ENCODE peak calls at places on chromosomes 6 and 20, in seven cellular contexts. One of them, this sample, is unnamed.

GRCh38 chr6:122050226-122050755 is 349.2 kb upstream of the HSF2 start:
- DNase-seq in heart left ventricle: no peak
- DNase-seq in SK-N-SH: no peak
- DNase-seq in pancreas: no peak
- DNase-seq in K562: no peak
- DNase-seq in CD8-positive, alpha-beta memory T cell: no peak
- DNase-seq in stomach: no peak
- DNase-seq in this sample: no peak

GRCh38 chr6:129936329-129937165 is 75.4 kb upstream of the TMEM244 start:
- DNase-seq in heart left ventricle: peak; percentile 47
- DNase-seq in SK-N-SH: no peak
- DNase-seq in pancreas: no peak
- DNase-seq in K562: peak; percentile 21
- DNase-seq in CD8-positive, alpha-beta memory T cell: peak; percentile 14
- DNase-seq in stomach: peak; percentile 45
- DNase-seq in this sample: peak; percentile 65

GRCh38 chr6:108142240-108142639 is 23.6 kb upstream of the NR2E1 start:
- DNase-seq in heart left ventricle: no peak
- DNase-seq in SK-N-SH: no peak
- DNase-seq in pancreas: no peak
- DNase-seq in K562: no peak
- DNase-seq in CD8-positive, alpha-beta memory T cell: no peak
- DNase-seq in stomach: no peak
- DNase-seq in this sample: no peak

GRCh38 chr20:62782149-62782892 is 14.0 kb upstream of the MRGBP start:
- DNase-seq in heart left ventricle: no peak
- DNase-seq in SK-N-SH: no peak
- DNase-seq in pancreas: no peak
- DNase-seq in K562: no peak
- DNase-seq in CD8-positive, alpha-beta memory T cell: no peak
- DNase-seq in stomach: no peak
- DNase-seq in this sample: no peak

GRCh38 chr6:163501440-163501839 is 86.9 kb downstream of the QKI start:
- DNase-seq in heart left ventricle: no peak
- DNase-seq in SK-N-SH: no peak
- DNase-seq in pancreas: no peak
- DNase-seq in K562: no peak
- DNase-seq in CD8-positive, alpha-beta memory T cell: no peak
- DNase-seq in stomach: no peak
- DNase-seq in this sample: no peak

GRCh38 chr20:5400164-5400762 is 83.5 kb upstream of the PROKR2 start:
- DNase-seq in heart left ventricle: no peak
- DNase-seq in SK-N-SH: no peak
- DNase-seq in pancreas: no peak
- DNase-seq in K562: peak; percentile 10
- DNase-seq in CD8-positive, alpha-beta memory T cell: no peak
- DNase-seq in stomach: no peak
- DNase-seq in this sample: no peak

GRCh38 chr6:160337301-160337700 is 10.9 kb upstream of the SLC22A3 start:
- DNase-seq in heart left ventricle: no peak
- DNase-seq in SK-N-SH: no peak
- DNase-seq in pancreas: no peak
- DNase-seq in K562: no peak
- DNase-seq in CD8-positive, alpha-beta memory T cell: no peak
- DNase-seq in stomach: no peak
- DNase-seq in this sample: no peak

GRCh38 chr6:150236544-150236943 is 93.7 kb downstream of the PPP1R14C start:
- DNase-seq in heart left ventricle: no peak
- DNase-seq in SK-N-SH: no peak
- DNase-seq in pancreas: no peak
- DNase-seq in K562: no peak
- DNase-seq in CD8-positive, alpha-beta memory T cell: no peak
- DNase-seq in stomach: no peak
- DNase-seq in this sample: peak; percentile 15

GRCh38 chr20:62293111-62293784 is 9.5 kb upstream of the ADRM1 start:
- DNase-seq in heart left ventricle: no peak
- DNase-seq in SK-N-SH: no peak
- DNase-seq in pancreas: no peak
- DNase-seq in K562: no peak
- DNase-seq in CD8-positive, alpha-beta memory T cell: no peak
- DNase-seq in stomach: no peak
- DNase-seq in this sample: no peak

GRCh38 chr20:8757146-8757545 is 311.7 kb upstream of the PLCB4 start:
- DNase-seq in heart left ventricle: no peak
- DNase-seq in SK-N-SH: no peak
- DNase-seq in pancreas: no peak
- DNase-seq in K562: no peak
- DNase-seq in CD8-positive, alpha-beta memory T cell: no peak
- DNase-seq in stomach: no peak
- DNase-seq in this sample: no peak

GRCh38 chr20:46215913-46216707 is 92.2 kb downstream of the CDH22 start:
- DNase-seq in heart left ventricle: peak; percentile 60
- DNase-seq in SK-N-SH: peak; percentile 93
- DNase-seq in pancreas: no peak
- DNase-seq in K562: peak; percentile 78
- DNase-seq in CD8-positive, alpha-beta memory T cell: no peak
- DNase-seq in stomach: no peak
- DNase-seq in this sample: peak; percentile 72

DNA sequence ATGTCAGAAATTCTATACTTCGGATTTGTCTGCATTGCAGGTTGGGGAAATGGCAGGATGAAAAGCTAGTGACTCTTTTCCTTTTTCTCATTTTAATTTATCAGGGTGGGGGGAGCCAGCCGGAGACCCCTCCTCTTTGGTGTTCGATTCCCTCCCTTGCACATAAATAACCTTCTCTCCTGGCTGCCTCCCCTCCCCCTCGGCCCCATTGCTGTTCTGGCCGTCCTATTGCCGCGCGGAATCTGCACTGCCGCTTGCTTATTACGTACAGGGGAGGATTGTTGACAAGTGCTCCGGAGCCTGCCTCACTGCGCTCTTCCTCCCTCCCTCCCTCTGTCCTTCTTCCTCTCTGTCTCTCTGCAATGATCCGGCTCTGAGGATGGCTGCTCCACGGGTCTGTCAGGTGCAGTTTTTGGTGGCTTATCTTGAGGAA is 154.7 kb downstream of the JARID2 start:
- DNase-seq in heart left ventricle: peak; percentile 80
- DNase-seq in SK-N-SH: peak; percentile 61
- DNase-seq in pancreas: no peak
- DNase-seq in K562: peak; percentile 69
- DNase-seq in CD8-positive, alpha-beta memory T cell: no peak
- DNase-seq in stomach: no peak
- DNase-seq in this sample: no peak
- H3K4me3 ChIP-seq in heart left ventricle: peak overlapping the region; percentile 57
- H3K4me3 ChIP-seq in SK-N-SH: peak overlapping the region; percentile 43
- H3K4me3 ChIP-seq in pancreas: no peak overlapping the region
- H3K4me3 ChIP-seq in K562: peak overlapping the region; percentile 29
- H3K4me3 ChIP-seq in CD8-positive, alpha-beta memory T cell: peak overlapping the region; percentile 21
- H3K4me3 ChIP-seq in stomach: peak overlapping the region; percentile 34
- H3K4me3 ChIP-seq in this sample: no peak overlapping the region

DNA sequence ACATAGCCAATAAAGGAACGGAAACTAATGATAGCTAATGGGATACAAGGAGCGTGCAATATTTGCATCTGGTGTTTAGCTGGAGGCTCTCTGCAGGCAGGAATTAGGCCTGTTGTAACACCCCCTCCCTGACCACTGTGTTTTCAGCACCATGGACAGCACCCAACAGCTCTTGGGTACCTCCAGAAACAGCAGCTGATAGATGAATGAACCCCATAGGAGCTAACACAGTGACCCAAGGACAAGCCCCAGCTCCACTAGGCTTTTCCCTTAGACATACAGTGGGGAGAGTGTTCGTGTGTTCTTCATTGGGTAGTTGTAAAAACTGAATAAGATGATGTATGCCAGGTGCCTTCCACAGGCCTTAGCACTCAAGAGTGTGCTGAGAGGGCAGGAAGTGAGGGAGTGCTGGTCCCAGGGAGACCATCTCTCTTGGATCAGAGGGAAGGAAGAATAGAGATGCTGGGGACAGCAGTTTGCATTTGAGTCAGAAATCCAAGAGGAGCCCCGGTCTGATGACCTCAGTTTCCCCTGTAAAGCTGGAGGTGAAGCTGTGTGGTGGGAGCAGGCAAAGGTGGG is 161.3 kb downstream of the PHACTR3 start:
- DNase-seq in heart left ventricle: no peak
- DNase-seq in SK-N-SH: no peak
- DNase-seq in pancreas: no peak
- DNase-seq in K562: peak; percentile 67
- DNase-seq in CD8-positive, alpha-beta memory T cell: no peak
- DNase-seq in stomach: no peak
- DNase-seq in this sample: peak; percentile 65
- H3K9me3 ChIP-seq in heart left ventricle: no peaks in the 10 kb centered on the region
- H3K9me3 ChIP-seq in SK-N-SH: no peaks in the 10 kb centered on the region
- H3K9me3 ChIP-seq in pancreas: no peaks in the 10 kb centered on the region
- H3K9me3 ChIP-seq in K562: no peaks in the 10 kb centered on the region
- H3K9me3 ChIP-seq in CD8-positive, alpha-beta memory T cell: no peaks in the 10 kb centered on the region
- H3K9me3 ChIP-seq in stomach: no peaks in the 10 kb centered on the region
- H3K9me3 ChIP-seq in this sample: no peaks in the 10 kb centered on the region

DNA sequence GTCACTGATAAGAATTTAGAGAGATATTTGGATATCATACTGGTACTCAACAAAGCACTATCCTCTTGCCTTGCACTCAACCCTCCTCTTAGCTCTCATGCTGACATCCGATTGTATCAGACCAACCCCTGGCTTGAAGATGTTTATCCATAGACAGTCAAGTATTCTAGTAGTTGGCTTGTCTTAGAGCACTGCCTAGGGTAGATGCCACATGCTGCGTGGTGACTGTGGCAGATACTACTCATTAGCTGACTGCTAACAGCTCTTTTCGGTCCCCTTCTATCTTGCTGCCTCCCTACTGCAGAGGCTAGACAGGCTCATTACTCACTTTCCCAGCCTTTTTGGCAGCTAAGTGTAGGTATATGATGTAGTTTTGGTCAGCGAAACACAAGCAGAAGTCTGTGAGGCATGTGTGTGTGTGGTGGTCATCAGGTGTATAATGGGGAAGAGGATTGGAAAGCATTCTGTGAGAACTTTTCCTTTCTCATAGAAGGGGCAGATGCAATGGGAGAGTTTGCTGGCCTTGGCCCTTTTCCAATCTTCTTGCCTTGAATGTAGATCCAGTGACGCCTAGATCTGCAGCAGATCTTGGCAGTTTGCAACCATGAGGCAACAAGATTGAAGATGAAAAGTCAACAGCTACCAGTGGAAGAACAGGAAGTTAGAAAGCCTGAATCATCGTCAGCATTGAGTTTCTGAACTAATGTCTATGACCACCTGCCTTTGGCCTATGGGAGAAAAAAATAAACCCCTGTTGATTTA is 4.4 kb upstream of the IFNGR1 start:
- DNase-seq in heart left ventricle: peak; percentile 53
- DNase-seq in SK-N-SH: no peak
- DNase-seq in pancreas: no peak
- DNase-seq in K562: no peak
- DNase-seq in CD8-positive, alpha-beta memory T cell: no peak
- DNase-seq in stomach: peak; percentile 71
- DNase-seq in this sample: no peak
- H3K4me1 ChIP-seq in heart left ventricle: peaks cover 21% of the 10 kb centered on the region
- H3K4me1 ChIP-seq in SK-N-SH: no peaks in the 10 kb centered on the region
- H3K4me1 ChIP-seq in pancreas: no peaks in the 10 kb centered on the region
- H3K4me1 ChIP-seq in K562: peaks cover 38% of the 10 kb centered on the region
- H3K4me1 ChIP-seq in CD8-positive, alpha-beta memory T cell: peaks cover 44% of the 10 kb centered on the region
- H3K4me1 ChIP-seq in stomach: peaks cover 71% of the 10 kb centered on the region
- H3K4me1 ChIP-seq in this sample: peaks cover 26% of the 10 kb centered on the region

GRCh38 chr6:111992851-111993250 is 61.1 kb upstream of the CCN6 start:
- DNase-seq in heart left ventricle: no peak
- DNase-seq in SK-N-SH: no peak
- DNase-seq in pancreas: no peak
- DNase-seq in K562: no peak
- DNase-seq in CD8-positive, alpha-beta memory T cell: peak; percentile 34
- DNase-seq in stomach: no peak
- DNase-seq in this sample: no peak
- H3K4me3 ChIP-seq in heart left ventricle: no peak overlapping the region
- H3K4me3 ChIP-seq in SK-N-SH: no peak overlapping the region
- H3K4me3 ChIP-seq in pancreas: no peak overlapping the region
- H3K4me3 ChIP-seq in K562: no peak overlapping the region
- H3K4me3 ChIP-seq in CD8-positive, alpha-beta memory T cell: peak overlapping the region; percentile 27
- H3K4me3 ChIP-seq in stomach: no peak overlapping the region
- H3K4me3 ChIP-seq in this sample: no peak overlapping the region

GRCh38 chr6:95083506-95083905 is 493.8 kb upstream of the MANEA start:
- DNase-seq in heart left ventricle: no peak
- DNase-seq in SK-N-SH: no peak
- DNase-seq in pancreas: no peak
- DNase-seq in K562: no peak
- DNase-seq in CD8-positive, alpha-beta memory T cell: no peak
- DNase-seq in stomach: no peak
- DNase-seq in this sample: no peak
- H3K9me3 ChIP-seq in heart left ventricle: no peaks in the 10 kb centered on the region
- H3K9me3 ChIP-seq in SK-N-SH: no peaks in the 10 kb centered on the region
- H3K9me3 ChIP-seq in pancreas: no peaks in the 10 kb centered on the region
- H3K9me3 ChIP-seq in K562: no peaks in the 10 kb centered on the region
- H3K9me3 ChIP-seq in CD8-positive, alpha-beta memory T cell: no peaks in the 10 kb centered on the region
- H3K9me3 ChIP-seq in stomach: no peaks in the 10 kb centered on the region
- H3K9me3 ChIP-seq in this sample: no peaks in the 10 kb centered on the region

DNA sequence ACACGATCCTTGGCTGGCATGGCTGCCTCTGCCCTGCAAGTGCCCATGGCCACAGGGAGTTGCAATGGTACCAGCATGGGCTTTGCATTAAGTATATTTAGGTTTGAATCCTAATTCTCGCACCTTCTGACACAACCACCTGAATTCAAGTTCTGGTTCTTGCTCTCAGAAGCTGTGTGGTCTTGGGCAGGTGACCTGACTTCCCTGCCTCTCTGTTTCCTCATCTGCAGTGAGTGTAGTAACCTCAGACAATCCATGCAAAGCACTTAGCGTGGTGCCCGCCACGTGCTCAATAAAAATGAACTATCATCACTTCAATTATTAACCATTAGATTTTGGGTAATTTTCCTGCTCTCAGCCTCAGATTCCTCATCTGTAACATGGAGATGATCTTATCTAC is 378.8 kb upstream of the ARID1B start:
- DNase-seq in heart left ventricle: no peak
- DNase-seq in SK-N-SH: no peak
- DNase-seq in pancreas: no peak
- DNase-seq in K562: no peak
- DNase-seq in CD8-positive, alpha-beta memory T cell: no peak
- DNase-seq in stomach: no peak
- DNase-seq in this sample: no peak
- H3K4me1 ChIP-seq in heart left ventricle: no peaks in the 10 kb centered on the region
- H3K4me1 ChIP-seq in SK-N-SH: no peaks in the 10 kb centered on the region
- H3K4me1 ChIP-seq in pancreas: no peaks in the 10 kb centered on the region
- H3K4me1 ChIP-seq in K562: no peaks in the 10 kb centered on the region
- H3K4me1 ChIP-seq in CD8-positive, alpha-beta memory T cell: peaks cover 45% of the 10 kb centered on the region
- H3K4me1 ChIP-seq in stomach: peaks cover 5% of the 10 kb centered on the region
- H3K4me1 ChIP-seq in this sample: no peaks in the 10 kb centered on the region

This sample was measured in Caco-2.